ENCODE peak calls at places on chromosomes 1 and 21, in nine cellular contexts. G, T, N, R, D, J, O, F and H are unnamed samples.

GRCh38 chr1:1755852-1756251 is 22.4 kb downstream of the NADK start:
- DNase-seq in N (no peak), O (no peak), G (no peak), F (no peak), D (no peak), T (no peak), R (no peak), J (no peak), H (no peak)

GRCh38 chr1:219279017-219279770 is 105.5 kb downstream of the LYPLAL1 start:
- DNase-seq in D (no peak), R (no peak), O (no peak), J (no peak), T (no peak), N (no peak), F (no peak), G (peak), H (no peak)

GRCh38 chr1:10360045-10360444 is 38.8 kb upstream of the PGD start:
- DNase-seq in F (no peak), T (no peak), G (no peak), N (no peak), O (peak), J (no peak), R (no peak), D (no peak), H (no peak)

GRCh38 chr1:46171872-46172271 is 3.0 kb upstream of the TSPAN1 start:
- DNase-seq in F (no peak), T (no peak), O (no peak), J (peak), R (no peak), D (no peak), G (peak), N (no peak), H (peak)

GRCh38 chr1:85573348-85573747 is 7.2 kb upstream of the CCN1 start:
- DNase-seq in F (no peak), R (no peak), T (no peak), O (no peak), G (peak), N (no peak), J (no peak), D (no peak), H (no peak)

GRCh38 chr1:26887125-26887524 is 3.0 kb downstream of the GPN2 start:
- DNase-seq in N (peak), D (peak), T (peak), J (peak), F (peak), O (peak), R (no peak), G (peak), H (peak)

GRCh38 chr1:43708006-43708412 is 673 bp downstream of the ST3GAL3 start:
- DNase-seq in T (no peak), F (no peak), R (no peak), D (peak), O (no peak), J (peak), G (peak), N (no peak), H (no peak)

GRCh38 chr1:103063911-103064310 is 44.4 kb downstream of the COL11A1 start:
- DNase-seq in D (no peak), F (no peak), R (no peak), O (no peak), N (no peak), J (no peak), G (no peak), T (no peak), H (no peak)

GRCh38 chr1:48679868-48680267 is 96.8 kb downstream of the BEND5 start:
- DNase-seq in D (no peak), G (no peak), T (no peak), F (no peak), N (no peak), O (no peak), J (no peak), R (no peak), H (no peak)

GRCh38 chr1:92707292-92707691 is 77.6 kb downstream of the EVI5 start:
- DNase-seq in D (no peak), T (no peak), R (no peak), O (no peak), N (no peak), F (no peak), J (no peak), G (peak), H (no peak)

GRCh38 chr21:32141009-32141357 is 137.9 kb downstream of the MIS18A start:
- DNase-seq in F (no peak), R (no peak), J (no peak), G (no peak), N (no peak), O (no peak), D (no peak), T (no peak), H (no peak)

GRCh38 chr1:204264805-204265204 is 51.0 kb upstream of the GOLT1A start:
- DNase-seq in R (no peak), J (no peak), N (no peak), F (no peak), D (no peak), T (no peak), O (no peak), G (no peak), H (no peak)

GRCh38 chr1:20720631-20721051 is 2.8 kb upstream of the KIF17 start:
- DNase-seq in D (no peak), J (no peak), N (no peak), F (peak), T (no peak), G (no peak), O (no peak), R (no peak), H (no peak)

GRCh38 chr1:230797376-230798186 is 50.4 kb downstream of the CAPN9 start:
- DNase-seq in F (peak), G (peak), N (peak), R (peak), T (peak), D (peak), J (peak), O (peak), H (peak)

GRCh38 chr1:244092293-244093264 is 41.5 kb downstream of the ZBTB18 start:
- DNase-seq in J (no peak), G (peak), O (no peak), T (no peak), N (peak), D (peak), R (no peak), F (no peak), H (no peak)

GRCh38 chr1:234106032-234106431 is 201.6 kb downstream of the SLC35F3 start:
- DNase-seq in O (no peak), R (no peak), T (no peak), N (no peak), J (no peak), D (no peak), G (no peak), F (no peak), H (no peak)

GRCh38 chr1:200211157-200211556 is 183.6 kb downstream of the NR5A2 start:
- DNase-seq in N (no peak), J (no peak), O (no peak), D (peak), T (no peak), R (no peak), G (peak), F (no peak), H (no peak)

GRCh38 chr1:107659961-107660360 is 305.0 kb downstream of the VAV3 start:
- DNase-seq in G (no peak), R (no peak), T (no peak), F (no peak), O (no peak), N (no peak), D (no peak), J (no peak), H (no peak)

GRCh38 chr1:76055987-76056386 is 18.6 kb upstream of the ST6GALNAC3 start:
- DNase-seq in G (no peak), O (no peak), D (no peak), R (no peak), F (no peak), N (no peak), J (peak), T (no peak), H (no peak)

GRCh38 chr1:30868833-30869435 is 39.6 kb downstream of the SDC3 start:
- DNase-seq in O (no peak), D (no peak), F (no peak), N (no peak), T (no peak), J (no peak), R (no peak), G (no peak), H (no peak)

GRCh38 chr1:30870656-30871055 is 37.9 kb downstream of the SDC3 start:
- DNase-seq in G (no peak), D (no peak), N (no peak), O (no peak), J (no peak), F (no peak), T (no peak), R (no peak), H (no peak)

GRCh38 chr1:30871276-30871871 is 37.2 kb downstream of the SDC3 start:
- DNase-seq in O (no peak), F (no peak), T (no peak), J (peak), D (no peak), G (no peak), R (no peak), N (no peak), H (no peak)

GRCh38 chr1:30872033-30872947 is 36.3 kb downstream of the SDC3 start:
- DNase-seq in J (no peak), R (no peak), F (no peak), D (no peak), O (no peak), N (no peak), T (no peak), G (no peak), H (peak)

DNA sequence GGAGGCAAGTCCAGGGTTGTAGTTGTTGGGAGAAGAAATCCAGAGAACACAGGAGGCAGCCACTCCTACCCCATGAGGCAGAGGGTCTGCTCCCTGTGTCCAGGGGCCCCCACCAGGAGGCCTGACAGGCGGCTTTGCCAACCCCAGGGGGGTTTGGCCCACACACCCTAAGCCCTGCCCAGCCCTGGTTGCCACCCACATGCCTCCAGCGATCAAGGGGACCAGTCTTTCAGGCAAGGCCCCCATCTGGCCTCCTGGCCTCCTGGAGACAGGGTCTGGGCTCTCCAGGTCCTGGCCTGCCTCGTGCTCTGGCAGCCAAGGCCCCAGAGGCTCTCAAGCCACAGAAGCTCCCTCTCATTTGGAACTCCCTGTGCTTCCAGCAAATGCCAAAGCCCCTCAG is 38.5 kb downstream of the SDC3 start:
- DNase-seq in F (no peak), T (no peak), J (no peak), R (no peak), G (no peak), O (no peak), D (no peak), N (no peak), H (no peak)
- H3K27ac ChIP-seq in F (no peak), T (no peak), J (no peak), R (no peak), G (no peak), O (no peak), D (no peak), N (no peak), H (no peak)

DNA sequence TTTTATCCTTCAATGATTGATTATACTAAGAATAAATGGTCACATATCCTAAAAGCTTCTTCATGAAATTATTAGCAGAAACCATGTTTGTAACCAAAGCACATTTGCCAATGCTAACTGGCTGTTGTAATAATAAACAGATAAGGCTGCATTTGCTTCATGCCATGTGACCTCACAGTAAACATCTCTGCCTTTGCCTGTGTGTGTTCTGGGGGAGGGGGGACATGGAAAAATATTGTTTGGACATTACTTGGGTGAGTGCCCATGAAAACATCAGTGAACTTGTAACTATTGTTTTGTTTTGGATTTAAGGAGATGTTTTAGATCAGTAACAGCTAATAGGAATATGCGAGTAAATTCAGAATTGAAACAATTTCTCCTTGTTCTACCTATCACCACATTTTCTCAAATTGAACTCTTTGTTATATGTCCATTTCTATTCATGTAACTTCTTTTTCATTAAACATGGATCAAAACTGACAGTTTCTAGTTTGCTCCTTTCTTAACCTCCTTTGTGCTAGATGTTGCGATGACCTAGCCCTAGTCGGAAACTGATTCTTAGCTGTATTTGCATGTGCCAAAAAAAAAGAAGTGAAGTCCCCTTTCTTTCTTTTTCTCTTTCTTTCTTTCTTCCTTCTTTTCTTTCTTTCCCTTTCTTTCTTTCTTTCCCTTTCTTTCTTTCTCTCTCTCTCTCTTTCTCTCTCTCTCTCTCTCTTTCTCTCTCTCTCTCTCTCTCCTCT is 45.1 kb downstream of the MAP3K7CL start:
- DNase-seq in T (no peak), R (no peak), D (peak), J (no peak), F (no peak), G (peak), O (no peak), N (peak), H (no peak)
- TF ChIP-seq EZH2phosphoT487 in T (no peak), R (no peak), D (no peak), J (no peak), F (no peak), G (no peak), O (no peak), N (no peak), H (no peak)

DNA sequence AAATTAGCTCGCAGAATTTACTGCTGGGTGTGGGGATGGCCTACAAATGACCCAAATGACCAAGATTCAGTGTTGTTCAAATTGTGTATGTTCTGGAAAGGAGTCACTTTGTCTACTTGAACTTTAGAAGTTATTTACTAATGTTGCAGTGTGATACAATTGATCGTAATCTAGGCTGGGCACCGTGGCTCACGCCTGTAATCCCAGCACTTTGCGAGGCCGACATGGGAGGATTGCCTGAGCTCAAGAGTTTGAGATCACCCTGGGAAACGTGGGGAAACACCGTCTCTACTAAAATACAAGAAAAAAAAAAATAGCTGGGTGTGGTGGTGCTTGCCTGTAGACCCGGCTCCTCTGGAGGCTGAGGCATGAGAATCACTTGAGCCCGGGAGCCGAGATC is 57.6 kb upstream of the TMPRSS2 start:
- DNase-seq in O (peak), D (no peak), T (no peak), J (no peak), G (no peak), F (no peak), R (no peak), N (no peak), H (no peak)
- H3K27ac ChIP-seq in O (peak), D (no peak), T (no peak), J (no peak), G (no peak), F (no peak), R (no peak), N (peak), H (no peak)

GRCh38 chr21:38454161-38454560 is 44.1 kb downstream of the ERG start:
- DNase-seq in J (peak), D (no peak), T (no peak), R (no peak), O (no peak), G (no peak), N (no peak), F (no peak), H (no peak)

GRCh38 chr21:38460171-38460742 is 38.0 kb downstream of the ERG start:
- DNase-seq in R (no peak), O (no peak), D (peak), T (no peak), J (no peak), N (no peak), F (no peak), G (peak), H (no peak)

GRCh38 chr21:38459490-38459889 is 38.8 kb downstream of the ERG start:
- DNase-seq in J (no peak), F (no peak), O (no peak), D (no peak), R (no peak), N (no peak), G (peak), T (no peak), H (no peak)

DNA sequence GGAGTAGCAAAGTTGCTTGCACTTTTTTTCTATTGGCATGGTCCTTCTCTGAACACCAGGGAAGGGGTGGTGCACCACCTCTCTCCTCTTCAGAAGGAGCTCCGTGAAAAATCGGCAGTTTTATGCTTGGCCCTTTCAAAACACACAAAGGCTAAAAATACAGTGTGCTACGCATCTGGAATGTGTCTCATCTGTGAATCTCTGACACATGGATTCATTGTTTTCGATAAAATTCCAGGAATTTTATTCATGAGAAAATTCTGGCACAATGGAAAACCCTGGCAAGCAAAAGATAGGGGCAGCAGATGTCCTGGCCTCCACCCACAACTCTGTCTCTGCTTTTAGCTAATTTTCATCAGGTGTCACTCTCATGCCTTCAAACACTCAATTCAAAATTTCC is 42.9 kb downstream of the ERG start:
- DNase-seq in R (no peak), J (no peak), O (no peak), T (no peak), N (no peak), G (no peak), F (no peak), D (peak), H (no peak)
- TF ChIP-seq EZH2phosphoT487 in R (no peak), J (no peak), O (no peak), T (no peak), N (no peak), G (no peak), F (no peak), D (no peak), H (no peak)

GRCh38 chr1:225908013-225908640 is 15.9 kb downstream of the PYCR2 start:
- DNase-seq in G (no peak), J (no peak), N (no peak), D (no peak), F (no peak), T (no peak), O (no peak), R (no peak), H (no peak)
- H3K27ac ChIP-seq in G (no peak), J (no peak), N (no peak), D (no peak), F (no peak), T (no peak), O (no peak), R (no peak), H (no peak)